ENCODE peak calls at places on chromosomes 12 and 14, in six cellular contexts. One of them, this sample, is unnamed.

GRCh38 chr14:31449971-31450610 is 7.2 kb downstream of the DTD2 start:
- DNase-seq in mesenchymal stem cell: peak; percentile 48
- DNase-seq in cardiac muscle cell: no peak
- DNase-seq in ascending aorta: no peak
- DNase-seq in stomach: no peak
- DNase-seq in naive thymus-derived CD4-positive, alpha-beta T cell: peak; percentile 1
- DNase-seq in this sample: peak; percentile 78

GRCh38 chr12:76688627-76689026 is 75.3 kb upstream of the ZDHHC17 start:
- DNase-seq in ascending aorta: no peak
- DNase-seq in mesenchymal stem cell: no peak
- DNase-seq in naive thymus-derived CD4-positive, alpha-beta T cell: no peak
- DNase-seq in cardiac muscle cell: no peak
- DNase-seq in stomach: no peak
- DNase-seq in this sample: no peak

GRCh38 chr14:23299558-23299957 is 3.1 kb downstream of the PPP1R3E start:
- DNase-seq in stomach: no peak
- DNase-seq in ascending aorta: no peak
- DNase-seq in cardiac muscle cell: peak; percentile 58
- DNase-seq in naive thymus-derived CD4-positive, alpha-beta T cell: peak; percentile 16
- DNase-seq in mesenchymal stem cell: peak; percentile 80
- DNase-seq in this sample: peak; percentile 80

GRCh38 chr14:60025586-60025985 is 66.1 kb upstream of the PCNX4 start:
- DNase-seq in stomach: no peak
- DNase-seq in naive thymus-derived CD4-positive, alpha-beta T cell: no peak
- DNase-seq in cardiac muscle cell: no peak
- DNase-seq in ascending aorta: no peak
- DNase-seq in mesenchymal stem cell: no peak
- DNase-seq in this sample: no peak

GRCh38 chr14:68312884-68313725 is 479.8 kb downstream of the ZFP36L1 start:
- DNase-seq in ascending aorta: no peak
- DNase-seq in stomach: no peak
- DNase-seq in mesenchymal stem cell: no peak
- DNase-seq in cardiac muscle cell: no peak
- DNase-seq in naive thymus-derived CD4-positive, alpha-beta T cell: no peak
- DNase-seq in this sample: no peak

GRCh38 chr14:29587761-29588160 is 339.9 kb downstream of the PRKD1 start:
- DNase-seq in cardiac muscle cell: no peak
- DNase-seq in stomach: no peak
- DNase-seq in mesenchymal stem cell: no peak
- DNase-seq in naive thymus-derived CD4-positive, alpha-beta T cell: no peak
- DNase-seq in ascending aorta: no peak
- DNase-seq in this sample: no peak

GRCh38 chr12:102061096-102061555 is 665 bp downstream of the WASHC3 start:
- DNase-seq in cardiac muscle cell: no peak
- DNase-seq in naive thymus-derived CD4-positive, alpha-beta T cell: no peak
- DNase-seq in ascending aorta: no peak
- DNase-seq in mesenchymal stem cell: peak; percentile 23
- DNase-seq in stomach: no peak
- DNase-seq in this sample: no peak

GRCh38 chr12:19273482-19274330 is 144.2 kb downstream of the PLEKHA5 start:
- DNase-seq in naive thymus-derived CD4-positive, alpha-beta T cell: peak; percentile 39
- DNase-seq in stomach: peak; percentile 67
- DNase-seq in mesenchymal stem cell: peak; percentile 97
- DNase-seq in ascending aorta: no peak
- DNase-seq in cardiac muscle cell: no peak
- DNase-seq in this sample: peak; percentile 96

GRCh38 chr12:18296909-18297280 is 35.6 kb downstream of the PIK3C2G start:
- DNase-seq in stomach: no peak
- DNase-seq in naive thymus-derived CD4-positive, alpha-beta T cell: no peak
- DNase-seq in ascending aorta: no peak
- DNase-seq in cardiac muscle cell: no peak
- DNase-seq in mesenchymal stem cell: no peak
- DNase-seq in this sample: no peak

GRCh38 chr14:65134651-65135579 is 32.6 kb upstream of the MAX start:
- DNase-seq in mesenchymal stem cell: no peak
- DNase-seq in stomach: no peak
- DNase-seq in naive thymus-derived CD4-positive, alpha-beta T cell: peak; percentile 32
- DNase-seq in ascending aorta: no peak
- DNase-seq in cardiac muscle cell: no peak
- DNase-seq in this sample: no peak

GRCh38 chr12:96876966-96877365 is 30.1 kb upstream of the NEDD1 start:
- DNase-seq in ascending aorta: no peak
- DNase-seq in mesenchymal stem cell: no peak
- DNase-seq in cardiac muscle cell: no peak
- DNase-seq in naive thymus-derived CD4-positive, alpha-beta T cell: no peak
- DNase-seq in stomach: no peak
- DNase-seq in this sample: no peak

GRCh38 chr14:66624319-66624937 is 116.5 kb downstream of the GPHN start:
- DNase-seq in naive thymus-derived CD4-positive, alpha-beta T cell: peak; percentile 1
- DNase-seq in cardiac muscle cell: peak; percentile 59
- DNase-seq in mesenchymal stem cell: peak; percentile 66
- DNase-seq in stomach: peak; percentile 71
- DNase-seq in ascending aorta: no peak
- DNase-seq in this sample: peak; percentile 73

GRCh38 chr12:53123578-53124351 is 20.5 kb downstream of the SOAT2 start:
- DNase-seq in stomach: no peak
- DNase-seq in mesenchymal stem cell: peak; percentile 23
- DNase-seq in cardiac muscle cell: no peak
- DNase-seq in naive thymus-derived CD4-positive, alpha-beta T cell: no peak
- DNase-seq in ascending aorta: no peak
- DNase-seq in this sample: peak; percentile 11

GRCh38 chr12:124510301-124510970 is 57.0 kb downstream of the NCOR2 start:
- DNase-seq in mesenchymal stem cell: no peak
- DNase-seq in naive thymus-derived CD4-positive, alpha-beta T cell: no peak
- DNase-seq in cardiac muscle cell: no peak
- DNase-seq in ascending aorta: no peak
- DNase-seq in stomach: peak; percentile 34
- DNase-seq in this sample: no peak

GRCh38 chr14:22822017-22822618 is 6.9 kb upstream of the SLC7A7 start:
- DNase-seq in stomach: no peak
- DNase-seq in cardiac muscle cell: no peak
- DNase-seq in mesenchymal stem cell: no peak
- DNase-seq in ascending aorta: no peak
- DNase-seq in naive thymus-derived CD4-positive, alpha-beta T cell: no peak
- DNase-seq in this sample: no peak

GRCh38 chr14:68853749-68854148 is 60.9 kb upstream of the ZFP36L1 start:
- DNase-seq in mesenchymal stem cell: no peak
- DNase-seq in naive thymus-derived CD4-positive, alpha-beta T cell: no peak
- DNase-seq in ascending aorta: no peak
- DNase-seq in cardiac muscle cell: no peak
- DNase-seq in stomach: peak; percentile 72
- DNase-seq in this sample: no peak

DNA sequence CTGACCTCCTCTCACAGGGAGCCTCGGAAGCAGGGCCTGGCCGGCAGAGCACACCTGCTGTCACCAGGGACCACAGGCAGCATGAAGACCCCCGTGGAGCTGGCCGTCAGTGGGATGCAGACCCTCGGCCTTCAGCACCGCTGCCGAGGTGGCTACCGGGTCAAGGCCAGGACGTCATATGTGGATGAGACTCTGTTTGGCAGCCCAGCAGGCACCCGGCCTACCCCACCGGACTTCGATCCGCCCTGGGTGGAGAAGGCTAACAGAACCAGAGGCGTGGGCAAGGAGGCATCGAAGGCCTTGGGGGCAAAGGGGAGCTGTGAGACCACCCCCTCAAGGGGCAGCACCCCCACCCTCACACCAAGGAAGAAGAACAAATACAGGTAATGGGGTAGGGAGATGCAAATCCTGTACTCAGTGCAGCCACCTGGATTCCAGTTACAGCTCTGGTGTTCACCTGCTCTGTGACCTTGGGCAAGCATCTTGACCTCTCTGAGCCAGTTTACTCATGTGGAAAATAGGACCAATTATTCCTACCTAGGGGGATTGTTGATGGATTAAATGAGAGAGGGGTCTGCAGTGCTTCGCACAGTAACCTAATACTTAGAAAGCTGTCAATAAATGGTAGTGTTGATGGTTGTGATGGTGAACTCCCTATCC is 1.3 kb downstream of the RITA1 start:
- DNase-seq in naive thymus-derived CD4-positive, alpha-beta T cell: no peak
- DNase-seq in mesenchymal stem cell: no peak
- DNase-seq in stomach: no peak
- DNase-seq in cardiac muscle cell: no peak
- DNase-seq in ascending aorta: no peak
- DNase-seq in this sample: no peak
- H3K4me3 ChIP-seq in naive thymus-derived CD4-positive, alpha-beta T cell: peak overlapping the region; percentile 77
- H3K4me3 ChIP-seq in mesenchymal stem cell: peak overlapping the region; percentile 98
- H3K4me3 ChIP-seq in stomach: no peak overlapping the region
- H3K4me3 ChIP-seq in cardiac muscle cell: no peak overlapping the region
- H3K4me3 ChIP-seq in ascending aorta: peak overlapping the region; percentile 84
- H3K4me3 ChIP-seq in this sample: peak overlapping the region; percentile 96

GRCh38 chr14:74572829-74573360 is 39.1 kb downstream of the LTBP2 start:
- DNase-seq in stomach: no peak
- DNase-seq in mesenchymal stem cell: peak; percentile 69
- DNase-seq in ascending aorta: no peak
- DNase-seq in cardiac muscle cell: no peak
- DNase-seq in naive thymus-derived CD4-positive, alpha-beta T cell: no peak
- DNase-seq in this sample: peak; percentile 83
- H3K4me1 ChIP-seq in stomach: peaks cover 89% of the 10 kb centered on the region
- H3K4me1 ChIP-seq in mesenchymal stem cell: peaks cover 51% of the 10 kb centered on the region
- H3K4me1 ChIP-seq in ascending aorta: peaks cover 94% of the 10 kb centered on the region
- H3K4me1 ChIP-seq in cardiac muscle cell: peaks cover 14% of the 10 kb centered on the region
- H3K4me1 ChIP-seq in naive thymus-derived CD4-positive, alpha-beta T cell: peaks cover 36% of the 10 kb centered on the region
- H3K4me1 ChIP-seq in this sample: peaks cover 81% of the 10 kb centered on the region

GRCh38 chr14:21308479-21309237 is 28.8 kb downstream of the RPGRIP1 start:
- DNase-seq in ascending aorta: peak; percentile 21
- DNase-seq in cardiac muscle cell: peak; percentile 95
- DNase-seq in naive thymus-derived CD4-positive, alpha-beta T cell: peak; percentile 74
- DNase-seq in mesenchymal stem cell: peak; percentile 82
- DNase-seq in stomach: peak; percentile 89
- DNase-seq in this sample: peak; percentile 56
- H3K4me3 ChIP-seq in ascending aorta: peak overlapping the region; percentile 38
- H3K4me3 ChIP-seq in cardiac muscle cell: peak overlapping the region; percentile 27
- H3K4me3 ChIP-seq in naive thymus-derived CD4-positive, alpha-beta T cell: peak overlapping the region; percentile 63
- H3K4me3 ChIP-seq in mesenchymal stem cell: peak overlapping the region; percentile 53
- H3K4me3 ChIP-seq in stomach: peak overlapping the region; percentile 35
- H3K4me3 ChIP-seq in this sample: peak overlapping the region; percentile 75

GRCh38 chr14:51653096-51653814 is 1.5 kb downstream of the FRMD6 start:
- DNase-seq in mesenchymal stem cell: peak; percentile 87
- DNase-seq in ascending aorta: no peak
- DNase-seq in cardiac muscle cell: peak; percentile 46
- DNase-seq in stomach: no peak
- DNase-seq in naive thymus-derived CD4-positive, alpha-beta T cell: no peak
- DNase-seq in this sample: peak; percentile 78

GRCh38 chr14:51650721-51651387 is 856 bp upstream of the FRMD6 start:
- DNase-seq in naive thymus-derived CD4-positive, alpha-beta T cell: no peak
- DNase-seq in cardiac muscle cell: peak; percentile 24
- DNase-seq in mesenchymal stem cell: no peak
- DNase-seq in stomach: no peak
- DNase-seq in ascending aorta: no peak
- DNase-seq in this sample: peak; percentile 44

GRCh38 chr14:51651388-51652167 is at the start of gene FRMD6:
- DNase-seq in stomach: peak; percentile 76
- DNase-seq in mesenchymal stem cell: peak; percentile 90
- DNase-seq in naive thymus-derived CD4-positive, alpha-beta T cell: peak; percentile 86
- DNase-seq in cardiac muscle cell: peak; percentile 95
- DNase-seq in ascending aorta: peak; percentile 50
- DNase-seq in this sample: peak; percentile 95

GRCh38 chr14:51653855-51654548 is 2.3 kb downstream of the FRMD6 start:
- DNase-seq in stomach: no peak
- DNase-seq in cardiac muscle cell: no peak
- DNase-seq in mesenchymal stem cell: no peak
- DNase-seq in ascending aorta: no peak
- DNase-seq in naive thymus-derived CD4-positive, alpha-beta T cell: no peak
- DNase-seq in this sample: peak; percentile 39

GRCh38 chr14:51652168-51653095 is 722 bp downstream of the FRMD6 start:
- DNase-seq in naive thymus-derived CD4-positive, alpha-beta T cell: peak; percentile 41
- DNase-seq in stomach: peak; percentile 38
- DNase-seq in mesenchymal stem cell: no peak
- DNase-seq in ascending aorta: no peak
- DNase-seq in cardiac muscle cell: no peak
- DNase-seq in this sample: peak; percentile 53
- H3K4me1 ChIP-seq in naive thymus-derived CD4-positive, alpha-beta T cell: peaks cover 6% of the 10 kb centered on the region
- H3K4me1 ChIP-seq in stomach: peaks cover 44% of the 10 kb centered on the region
- H3K4me1 ChIP-seq in mesenchymal stem cell: peaks cover 5% of the 10 kb centered on the region
- H3K4me1 ChIP-seq in ascending aorta: peaks cover 10% of the 10 kb centered on the region
- H3K4me1 ChIP-seq in cardiac muscle cell: peaks cover 26% of the 10 kb centered on the region
- H3K4me1 ChIP-seq in this sample: peaks cover 42% of the 10 kb centered on the region

GRCh38 chr14:95522116-95522515 is 5.7 kb upstream of the SYNE3 start:
- DNase-seq in stomach: no peak
- DNase-seq in cardiac muscle cell: no peak
- DNase-seq in ascending aorta: no peak
- DNase-seq in naive thymus-derived CD4-positive, alpha-beta T cell: no peak
- DNase-seq in mesenchymal stem cell: no peak
- DNase-seq in this sample: no peak

GRCh38 chr14:95518045-95518751 is 1.7 kb upstream of the SYNE3 start:
- DNase-seq in ascending aorta: no peak
- DNase-seq in cardiac muscle cell: no peak
- DNase-seq in naive thymus-derived CD4-positive, alpha-beta T cell: no peak
- DNase-seq in mesenchymal stem cell: peak; percentile 75
- DNase-seq in stomach: no peak
- DNase-seq in this sample: peak; percentile 47

GRCh38 chr14:95521001-95521400 is 4.6 kb upstream of the SYNE3 start:
- DNase-seq in cardiac muscle cell: no peak
- DNase-seq in ascending aorta: no peak
- DNase-seq in naive thymus-derived CD4-positive, alpha-beta T cell: no peak
- DNase-seq in stomach: no peak
- DNase-seq in mesenchymal stem cell: no peak
- DNase-seq in this sample: no peak

GRCh38 chr14:95520346-95520745 is 3.9 kb upstream of the SYNE3 start:
- DNase-seq in stomach: no peak
- DNase-seq in cardiac muscle cell: no peak
- DNase-seq in ascending aorta: no peak
- DNase-seq in mesenchymal stem cell: no peak
- DNase-seq in naive thymus-derived CD4-positive, alpha-beta T cell: no peak
- DNase-seq in this sample: no peak

DNA sequence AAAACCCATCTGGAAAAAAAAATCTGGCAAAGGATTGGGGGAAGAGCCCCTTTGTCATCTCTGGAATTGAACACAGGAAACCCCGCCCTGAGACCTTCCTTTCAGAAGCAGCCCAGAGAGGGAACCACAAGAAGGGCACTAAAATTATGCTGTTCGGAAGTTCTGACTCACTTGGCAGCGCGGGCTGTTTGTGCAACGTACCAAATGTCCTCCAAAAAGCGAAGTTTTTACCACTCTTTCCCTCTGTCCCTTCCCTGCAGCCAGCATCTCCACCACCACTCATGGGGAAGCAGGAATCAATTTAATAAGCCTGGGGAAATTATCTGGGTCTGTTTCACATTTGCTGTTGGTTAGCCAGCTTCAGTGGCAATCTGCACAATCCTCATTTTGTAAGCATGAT is 3.2 kb upstream of the SYNE3 start:
- DNase-seq in ascending aorta: no peak
- DNase-seq in naive thymus-derived CD4-positive, alpha-beta T cell: peak; percentile 54
- DNase-seq in cardiac muscle cell: no peak
- DNase-seq in mesenchymal stem cell: peak; percentile 85
- DNase-seq in stomach: peak; percentile 61
- DNase-seq in this sample: peak; percentile 95
- H3K4me3 ChIP-seq in ascending aorta: peak overlapping the region; percentile 13
- H3K4me3 ChIP-seq in naive thymus-derived CD4-positive, alpha-beta T cell: peak overlapping the region; percentile 52
- H3K4me3 ChIP-seq in cardiac muscle cell: no peak overlapping the region
- H3K4me3 ChIP-seq in mesenchymal stem cell: no peak overlapping the region
- H3K4me3 ChIP-seq in stomach: no peak overlapping the region
- H3K4me3 ChIP-seq in this sample: peak overlapping the region; percentile 49

This sample was measured in adipocyte.